ENCODE peak calls at places on chromosomes 16 and 17, in six cellular contexts. X is AG10803, C is lower leg skin, T is A549, D is body of pancreas, J is NAMALWA. Z is an unnamed sample.
A peak's percentile ranks its signal among the peaks of the same experiment; 100 is the strongest.

GRCh38 chr16:84268231-84268630 is 26.4 kb upstream of the WFDC1 start:
- DNase-seq in X (no peak), C (no peak), T (no peak), D (no peak), J (no peak), Z (no peak)

GRCh38 chr17:55201609-55201932 is 63.2 kb upstream of the HLF start:
- DNase-seq in X (no peak), C (no peak), T (no peak), D (no peak), J (no peak), Z (no peak)

GRCh38 chr17:28390563-28390962 is 15.4 kb downstream of the SLC46A1 start:
- DNase-seq in X (no peak), C (no peak), T (no peak), D (no peak), J (no peak), Z (no peak)

GRCh38 chr17:42618442-42619150 is 9.1 kb downstream of the TUBG1 start:
- DNase-seq in X (no peak), C (no peak), T (peak; percentile 58), D (peak; percentile 94), J (peak; percentile 62), Z (peak; percentile 62)

GRCh38 chr17:27506348-27507218 is 50.3 kb downstream of the KSR1 start:
- DNase-seq in X (no peak), C (no peak), T (no peak), D (no peak), J (peak; percentile 44), Z (no peak)

GRCh38 chr16:4306439-4307214 is 9.2 kb upstream of the GLIS2 start:
- DNase-seq in X (no peak), C (no peak), T (no peak), D (no peak), J (peak; percentile 79), Z (peak; percentile 66)

GRCh38 chr17:57994436-57994835 is 6.4 kb upstream of the VEZF1 start:
- DNase-seq in X (no peak), C (no peak), T (no peak), D (no peak), J (no peak), Z (no peak)

GRCh38 chr17:20896153-20896649 is 146.6 kb downstream of the USP22 start:
- DNase-seq in X (peak; percentile 6), C (no peak), T (no peak), D (peak; percentile 62), J (no peak), Z (no peak)

GRCh38 chr17:74446551-74447500 is 14.9 kb downstream of the GPRC5C start:
- DNase-seq in X (no peak), C (no peak), T (no peak), D (peak; percentile 82), J (no peak), Z (no peak)

GRCh38 chr16:19167710-19168172 is 299 bp upstream of the SYT17 start:
- DNase-seq in X (peak; percentile 27), C (peak; percentile 91), T (peak; percentile 80), D (peak; percentile 69), J (no peak), Z (peak; percentile 86)

GRCh38 chr17:17729620-17730249 is 48.5 kb downstream of the RAI1 start:
- DNase-seq in X (no peak), C (no peak), T (peak; percentile 79), D (no peak), J (peak; percentile 51), Z (peak; percentile 57)

GRCh38 chr17:79457376-79457775 is 153.5 kb downstream of the RBFOX3 start:
- DNase-seq in X (no peak), C (no peak), T (no peak), D (no peak), J (no peak), Z (no peak)

GRCh38 chr16:23650674-23651073 is 9.4 kb downstream of the DCTN5 start:
- DNase-seq in X (no peak), C (no peak), T (no peak), D (no peak), J (no peak), Z (no peak)

GRCh38 chr16:56601325-56601724 is 7.1 kb upstream of the MT2A start:
- DNase-seq in X (no peak), C (peak; percentile 82), T (no peak), D (no peak), J (no peak), Z (no peak)

GRCh38 chr16:68227850-68228553 is 7.9 kb downstream of the ESRP2 start:
- DNase-seq in X (no peak), C (peak; percentile 82), T (no peak), D (peak; percentile 92), J (peak; percentile 33), Z (no peak)